ENCODE peak calls at places on chromosomes 6 and 20, in six cellular contexts. E, X, T, C, Y and S are unnamed samples.

GRCh38 chr6:139597781-139598368 is 223.4 kb upstream of the CITED2 start:
- DNase-seq in E (peak; percentile 68), X (peak; percentile 51), T (no peak), C (peak; percentile 42), Y (no peak), S (no peak)

GRCh38 chr6:2961971-2962370 is 9.4 kb downstream of the SERPINB6 start:
- DNase-seq in E (no peak), X (no peak), T (no peak), C (no peak), Y (no peak), S (no peak)

GRCh38 chr6:1856381-1856780 is 246.7 kb downstream of the FOXC1 start:
- DNase-seq in E (peak; percentile 27), X (no peak), T (no peak), C (no peak), Y (no peak), S (peak; percentile 56)

GRCh38 chr20:52438326-52438963 is 246.9 kb upstream of the ZFP64 start:
- DNase-seq in E (no peak), X (no peak), T (no peak), C (no peak), Y (no peak), S (peak; percentile 21)

GRCh38 chr6:40626886-40627285 is 39.7 kb upstream of the LRFN2 start:
- DNase-seq in E (no peak), X (no peak), T (no peak), C (no peak), Y (no peak), S (no peak)

GRCh38 chr6:123415844-123416468 is 220.8 kb downstream of the TRDN start:
- DNase-seq in E (peak; percentile 44), X (no peak), T (no peak), C (peak; percentile 82), Y (peak; percentile 32), S (peak; percentile 72)

GRCh38 chr6:120871416-120872261 is 462.6 kb downstream of the TBC1D32 start:
- DNase-seq in E (no peak), X (no peak), T (no peak), C (no peak), Y (no peak), S (peak; percentile 23)

GRCh38 chr6:47134476-47135189 is 92.5 kb upstream of the ADGRF1 start:
- DNase-seq in E (no peak), X (no peak), T (no peak), C (peak; percentile 16), Y (no peak), S (no peak)

GRCh38 chr20:33766686-33767085 is 34.9 kb downstream of the ZNF341 start:
- DNase-seq in E (no peak), X (no peak), T (no peak), C (no peak), Y (no peak), S (no peak)